ENCODE peak calls at places on chromosomes 5 and 9, in nine cellular contexts. One of them, this sample, is unnamed.

GRCh38 chr5:109682383-109682782 is 7.3 kb upstream of the MAN2A1 start:
- DNase-seq in endodermal cell: no peak
- DNase-seq in stomach: no peak
- DNase-seq in tibial artery: no peak
- DNase-seq in transverse colon: no peak
- DNase-seq in lower lobe of right lung: no peak
- DNase-seq in uterus: no peak
- DNase-seq in mucosa of descending colon: no peak
- DNase-seq in H1: no peak
- DNase-seq in this sample: no peak

GRCh38 chr9:79023134-79023577 is 548.6 kb upstream of the TLE4 start:
- DNase-seq in endodermal cell: no peak
- DNase-seq in stomach: no peak
- DNase-seq in tibial artery: no peak
- DNase-seq in transverse colon: no peak
- DNase-seq in lower lobe of right lung: no peak
- DNase-seq in uterus: no peak
- DNase-seq in mucosa of descending colon: no peak
- DNase-seq in H1: no peak
- DNase-seq in this sample: no peak

GRCh38 chr5:14144586-14145355 is 1.6 kb downstream of the TRIO start:
- DNase-seq in endodermal cell: peak; percentile 83
- DNase-seq in stomach: peak; percentile 54
- DNase-seq in tibial artery: peak; percentile 61
- DNase-seq in transverse colon: peak; percentile 72
- DNase-seq in lower lobe of right lung: peak; percentile 73
- DNase-seq in uterus: peak; percentile 72
- DNase-seq in mucosa of descending colon: peak; percentile 81
- DNase-seq in H1: no peak
- DNase-seq in this sample: peak; percentile 64

GRCh38 chr9:116271991-116272390 is 118.4 kb downstream of the PAPPA start:
- DNase-seq in endodermal cell: peak; percentile 95
- DNase-seq in stomach: no peak
- DNase-seq in tibial artery: no peak
- DNase-seq in transverse colon: no peak
- DNase-seq in lower lobe of right lung: no peak
- DNase-seq in uterus: no peak
- DNase-seq in mucosa of descending colon: no peak
- DNase-seq in H1: peak; percentile 92
- DNase-seq in this sample: no peak

GRCh38 chr5:133842846-133843725 is 125.3 kb downstream of the C5orf15 start:
- DNase-seq in endodermal cell: no peak
- DNase-seq in stomach: no peak
- DNase-seq in tibial artery: no peak
- DNase-seq in transverse colon: no peak
- DNase-seq in lower lobe of right lung: no peak
- DNase-seq in uterus: no peak
- DNase-seq in mucosa of descending colon: no peak
- DNase-seq in H1: no peak
- DNase-seq in this sample: no peak

GRCh38 chr9:8816361-8816760 is 1016.8 kb upstream of the DMAC1 start:
- DNase-seq in endodermal cell: no peak
- DNase-seq in stomach: no peak
- DNase-seq in tibial artery: no peak
- DNase-seq in transverse colon: no peak
- DNase-seq in lower lobe of right lung: no peak
- DNase-seq in uterus: no peak
- DNase-seq in mucosa of descending colon: no peak
- DNase-seq in H1: no peak
- DNase-seq in this sample: no peak

GRCh38 chr9:81898851-81899250 is 29.4 kb upstream of the SPATA31D4 start:
- DNase-seq in endodermal cell: no peak
- DNase-seq in stomach: no peak
- DNase-seq in tibial artery: no peak
- DNase-seq in transverse colon: no peak
- DNase-seq in lower lobe of right lung: no peak
- DNase-seq in uterus: no peak
- DNase-seq in mucosa of descending colon: no peak
- DNase-seq in H1: no peak
- DNase-seq in this sample: no peak

GRCh38 chr9:107422189-107422802 is 67.3 kb downstream of the KLF4 start:
- DNase-seq in endodermal cell: peak; percentile 96
- DNase-seq in stomach: peak; percentile 79
- DNase-seq in tibial artery: peak; percentile 58
- DNase-seq in transverse colon: peak; percentile 80
- DNase-seq in lower lobe of right lung: peak; percentile 80
- DNase-seq in uterus: peak; percentile 37
- DNase-seq in mucosa of descending colon: peak; percentile 71
- DNase-seq in H1: peak; percentile 73
- DNase-seq in this sample: peak; percentile 60

GRCh38 chr5:100828071-100828689 is 74.9 kb downstream of the ST8SIA4 start:
- DNase-seq in endodermal cell: no peak
- DNase-seq in stomach: no peak
- DNase-seq in tibial artery: no peak
- DNase-seq in transverse colon: no peak
- DNase-seq in lower lobe of right lung: no peak
- DNase-seq in uterus: no peak
- DNase-seq in mucosa of descending colon: no peak
- DNase-seq in H1: no peak
- DNase-seq in this sample: no peak

GRCh38 chr9:27524236-27524635 is at the start of gene IFNK:
- DNase-seq in endodermal cell: no peak
- DNase-seq in stomach: no peak
- DNase-seq in tibial artery: no peak
- DNase-seq in transverse colon: no peak
- DNase-seq in lower lobe of right lung: no peak
- DNase-seq in uterus: no peak
- DNase-seq in mucosa of descending colon: no peak
- DNase-seq in H1: no peak
- DNase-seq in this sample: no peak

GRCh38 chr9:73683862-73684591 is 532.4 kb downstream of the ANXA1 start:
- DNase-seq in endodermal cell: no peak
- DNase-seq in stomach: no peak
- DNase-seq in tibial artery: no peak
- DNase-seq in transverse colon: no peak
- DNase-seq in lower lobe of right lung: no peak
- DNase-seq in uterus: no peak
- DNase-seq in mucosa of descending colon: no peak
- DNase-seq in H1: peak; percentile 23
- DNase-seq in this sample: no peak

GRCh38 chr5:14872070-14872989 is 752 bp upstream of the ANKH start:
- DNase-seq in endodermal cell: peak; percentile 75
- DNase-seq in stomach: peak; percentile 58
- DNase-seq in tibial artery: peak; percentile 76
- DNase-seq in transverse colon: peak; percentile 85
- DNase-seq in lower lobe of right lung: peak; percentile 81
- DNase-seq in uterus: peak; percentile 50
- DNase-seq in mucosa of descending colon: peak; percentile 82
- DNase-seq in H1: no peak
- DNase-seq in this sample: peak; percentile 83

DNA sequence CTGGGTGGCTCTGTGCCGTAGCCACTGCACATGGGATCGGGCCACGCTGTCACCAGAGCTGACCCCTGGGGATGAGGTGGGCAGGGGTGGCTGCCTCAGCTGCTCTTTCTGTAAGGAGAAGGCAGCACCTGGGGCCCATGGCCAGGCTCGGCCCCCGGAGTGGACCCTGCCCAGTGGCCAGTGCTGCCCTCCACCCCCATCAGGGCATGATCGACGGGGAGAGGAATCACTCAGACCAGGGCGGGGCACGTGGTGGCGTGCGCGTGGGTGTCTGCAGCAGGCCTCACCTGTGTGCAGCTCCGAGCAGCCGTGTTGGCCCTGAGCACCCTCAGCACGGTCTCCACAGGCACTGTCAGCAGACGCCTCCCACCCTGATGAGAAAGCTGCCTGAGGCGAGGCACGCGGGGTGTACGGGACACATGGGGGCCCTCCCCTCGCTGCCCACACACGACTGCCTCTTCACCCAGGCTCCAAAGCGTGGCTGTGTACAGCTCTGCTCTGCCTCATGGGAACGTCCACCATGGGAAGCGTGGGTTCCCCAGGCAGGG is 8.6 kb upstream of the CARD9 start:
- DNase-seq in endodermal cell: no peak
- DNase-seq in stomach: no peak
- DNase-seq in tibial artery: no peak
- DNase-seq in transverse colon: no peak
- DNase-seq in lower lobe of right lung: no peak
- DNase-seq in uterus: no peak
- DNase-seq in mucosa of descending colon: no peak
- DNase-seq in H1: no peak
- DNase-seq in this sample: no peak
- H3K36me3 ChIP-seq in endodermal cell: peaks cover 39% of the 10 kb centered on the region
- H3K36me3 ChIP-seq in stomach: peaks cover 34% of the 10 kb centered on the region
- H3K36me3 ChIP-seq in tibial artery: peaks cover 93% of the 10 kb centered on the region
- H3K36me3 ChIP-seq in transverse colon: peaks cover 11% of the 10 kb centered on the region
- H3K36me3 ChIP-seq in lower lobe of right lung: peaks cover 76% of the 10 kb centered on the region
- H3K36me3 ChIP-seq in uterus: no peaks in the 10 kb centered on the region
- H3K36me3 ChIP-seq in mucosa of descending colon: peaks cover 6% of the 10 kb centered on the region
- H3K36me3 ChIP-seq in H1: peaks cover 42% of the 10 kb centered on the region
- H3K36me3 ChIP-seq in this sample: peaks cover 66% of the 10 kb centered on the region

GRCh38 chr9:91978739-91979414 is 28.8 kb upstream of the ROR2 start:
- DNase-seq in endodermal cell: peak; percentile 88
- DNase-seq in stomach: peak; percentile 36
- DNase-seq in tibial artery: no peak
- DNase-seq in transverse colon: no peak
- DNase-seq in lower lobe of right lung: no peak
- DNase-seq in uterus: no peak
- DNase-seq in mucosa of descending colon: no peak
- DNase-seq in H1: no peak
- DNase-seq in this sample: no peak
- TF ChIP-seq CTCF in endodermal cell: peak; percentile 84
- TF ChIP-seq CTCF in stomach: peak; percentile 63
- TF ChIP-seq CTCF in tibial artery: no peak
- TF ChIP-seq CTCF in transverse colon: no peak
- TF ChIP-seq CTCF in lower lobe of right lung: peak; percentile 27
- TF ChIP-seq CTCF in uterus: no peak
- TF ChIP-seq CTCF in mucosa of descending colon: no peak
- TF ChIP-seq CTCF in H1: peak; percentile 86
- TF ChIP-seq CTCF in this sample: peak; percentile 49

GRCh38 chr9:72363226-72363625 is 1.8 kb downstream of the ZFAND5 start:
- DNase-seq in endodermal cell: no peak
- DNase-seq in stomach: no peak
- DNase-seq in tibial artery: no peak
- DNase-seq in transverse colon: no peak
- DNase-seq in lower lobe of right lung: no peak
- DNase-seq in uterus: no peak
- DNase-seq in mucosa of descending colon: no peak
- DNase-seq in H1: no peak
- DNase-seq in this sample: no peak
- H3K36me3 ChIP-seq in endodermal cell: peaks cover 46% of the 10 kb centered on the region
- H3K36me3 ChIP-seq in stomach: peaks cover 23% of the 10 kb centered on the region
- H3K36me3 ChIP-seq in tibial artery: peaks cover 39% of the 10 kb centered on the region
- H3K36me3 ChIP-seq in transverse colon: peaks cover 22% of the 10 kb centered on the region
- H3K36me3 ChIP-seq in lower lobe of right lung: peaks cover 25% of the 10 kb centered on the region
- H3K36me3 ChIP-seq in uterus: no peaks in the 10 kb centered on the region
- H3K36me3 ChIP-seq in mucosa of descending colon: no peaks in the 10 kb centered on the region
- H3K36me3 ChIP-seq in H1: peaks cover 60% of the 10 kb centered on the region
- H3K36me3 ChIP-seq in this sample: peaks cover 25% of the 10 kb centered on the region

DNA sequence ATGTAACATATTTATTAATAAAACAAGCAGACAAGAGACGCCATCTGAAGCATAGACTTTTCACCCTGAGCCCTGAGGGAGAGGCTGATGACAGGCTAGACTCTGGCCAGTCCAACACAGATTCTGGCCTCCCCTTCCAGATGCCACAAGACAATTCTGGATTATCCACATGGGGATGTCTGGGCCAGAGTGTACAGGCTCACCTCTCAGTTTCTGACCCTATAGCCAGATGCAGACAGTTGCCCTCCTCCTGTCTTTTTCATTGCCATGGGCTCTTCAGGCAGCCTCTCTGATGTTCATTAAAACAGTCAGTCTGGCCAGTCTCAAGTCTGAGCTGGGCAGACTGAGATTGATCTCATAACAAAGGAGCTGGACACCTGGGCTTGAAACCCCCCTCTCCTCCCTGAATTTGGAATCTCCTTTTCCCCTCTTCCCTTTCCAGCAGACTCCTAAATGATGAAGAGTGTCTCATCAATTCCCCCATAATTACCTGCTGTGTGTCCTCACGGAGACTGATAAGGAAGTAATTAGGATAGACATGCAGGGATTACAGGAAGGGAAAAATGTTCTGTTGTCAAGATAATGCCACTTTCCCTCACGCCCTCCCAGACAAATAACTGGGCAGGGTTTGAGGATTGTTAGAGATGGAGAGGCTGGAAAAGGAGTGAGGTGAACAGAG is 89.6 kb downstream of the ASTN2 start:
- DNase-seq in endodermal cell: no peak
- DNase-seq in stomach: no peak
- DNase-seq in tibial artery: no peak
- DNase-seq in transverse colon: no peak
- DNase-seq in lower lobe of right lung: no peak
- DNase-seq in uterus: no peak
- DNase-seq in mucosa of descending colon: no peak
- DNase-seq in H1: no peak
- DNase-seq in this sample: no peak
- TF ChIP-seq CTCF in endodermal cell: no peak
- TF ChIP-seq CTCF in stomach: no peak
- TF ChIP-seq CTCF in tibial artery: no peak
- TF ChIP-seq CTCF in transverse colon: no peak
- TF ChIP-seq CTCF in lower lobe of right lung: no peak
- TF ChIP-seq CTCF in uterus: no peak
- TF ChIP-seq CTCF in mucosa of descending colon: no peak
- TF ChIP-seq CTCF in H1: no peak
- TF ChIP-seq CTCF in this sample: no peak

DNA sequence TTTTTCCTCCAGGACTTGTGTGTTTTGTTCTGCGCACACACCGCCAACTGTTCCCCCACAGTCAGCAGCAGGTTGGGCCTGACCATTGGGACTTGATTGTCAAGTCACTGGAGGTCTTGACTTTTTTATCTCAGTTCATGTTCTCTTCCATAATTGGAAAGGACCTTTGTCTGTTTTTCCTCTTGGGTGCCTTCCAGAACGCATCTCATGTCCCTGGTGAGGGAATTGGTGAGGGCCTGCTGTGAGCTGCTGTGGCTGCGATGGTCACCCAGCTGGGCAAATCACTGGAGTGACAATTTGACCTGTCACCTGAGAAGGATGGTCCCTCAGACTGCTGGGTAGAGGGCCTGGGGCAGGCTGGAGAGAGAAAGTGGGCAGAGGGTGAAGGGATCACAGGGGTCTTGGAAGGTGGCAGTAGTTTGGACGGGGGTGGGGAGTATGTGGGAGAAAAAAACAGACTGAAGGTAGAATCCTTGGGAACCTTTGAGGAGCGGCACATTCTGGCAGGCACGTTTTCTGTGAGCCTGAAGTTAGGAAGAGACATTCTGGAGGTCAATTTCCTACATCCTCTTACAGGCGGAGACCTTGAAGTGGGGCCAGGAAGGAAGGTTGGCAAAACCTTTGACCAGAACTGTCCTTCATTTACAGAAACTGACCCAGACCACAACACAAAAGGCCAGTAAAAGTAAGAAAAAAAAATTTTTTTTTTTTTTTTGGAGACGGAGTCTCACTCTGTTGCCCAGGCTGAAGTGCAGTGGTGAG is 4.4 kb downstream of the CDK9 start:
- DNase-seq in endodermal cell: no peak
- DNase-seq in stomach: no peak
- DNase-seq in tibial artery: no peak
- DNase-seq in transverse colon: no peak
- DNase-seq in lower lobe of right lung: no peak
- DNase-seq in uterus: no peak
- DNase-seq in mucosa of descending colon: no peak
- DNase-seq in H1: no peak
- DNase-seq in this sample: no peak
- H3K36me3 ChIP-seq in endodermal cell: peaks cover 65% of the 10 kb centered on the region
- H3K36me3 ChIP-seq in stomach: peaks cover 57% of the 10 kb centered on the region
- H3K36me3 ChIP-seq in tibial artery: peaks cover 69% of the 10 kb centered on the region
- H3K36me3 ChIP-seq in transverse colon: peaks cover 48% of the 10 kb centered on the region
- H3K36me3 ChIP-seq in lower lobe of right lung: peaks cover 66% of the 10 kb centered on the region
- H3K36me3 ChIP-seq in uterus: no peaks in the 10 kb centered on the region
- H3K36me3 ChIP-seq in mucosa of descending colon: peaks cover 27% of the 10 kb centered on the region
- H3K36me3 ChIP-seq in H1: peaks cover 53% of the 10 kb centered on the region
- H3K36me3 ChIP-seq in this sample: peaks cover 59% of the 10 kb centered on the region

GRCh38 chr5:136808756-136809155 is 443.4 kb upstream of the TRPC7 start:
- DNase-seq in endodermal cell: no peak
- DNase-seq in stomach: no peak
- DNase-seq in tibial artery: no peak
- DNase-seq in transverse colon: no peak
- DNase-seq in lower lobe of right lung: no peak
- DNase-seq in uterus: no peak
- DNase-seq in mucosa of descending colon: no peak
- DNase-seq in H1: no peak
- DNase-seq in this sample: no peak
- TF ChIP-seq CTCF in endodermal cell: no peak
- TF ChIP-seq CTCF in stomach: no peak
- TF ChIP-seq CTCF in tibial artery: no peak
- TF ChIP-seq CTCF in transverse colon: no peak
- TF ChIP-seq CTCF in lower lobe of right lung: no peak
- TF ChIP-seq CTCF in uterus: no peak
- TF ChIP-seq CTCF in mucosa of descending colon: no peak
- TF ChIP-seq CTCF in H1: no peak
- TF ChIP-seq CTCF in this sample: no peak

This sample was measured in left ventricle myocardium inferior.